ENCODE peak calls at places on chromosomes 6 and 20, in eight cellular contexts. One of them, this sample, is unnamed. For H3K9me3 and H3K4me1, the result is how much of the 10 kb centered on the place peaks cover.

GRCh38 chr20:3744037-3744436 is 11.6 kb downstream of the HSPA12B start:
- DNase-seq in psoas muscle: no peak
- DNase-seq in tibial artery: no peak
- DNase-seq in uterus: no peak
- DNase-seq in body of pancreas: no peak
- DNase-seq in fibroblast of lung: no peak
- DNase-seq in heart left ventricle: no peak
- DNase-seq in DND-41: no peak
- DNase-seq in this sample: no peak

GRCh38 chr6:147507162-147508072 is 1.1 kb upstream of the SAMD5 start:
- DNase-seq in psoas muscle: no peak
- DNase-seq in tibial artery: peak
- DNase-seq in uterus: peak
- DNase-seq in body of pancreas: no peak
- DNase-seq in fibroblast of lung: peak
- DNase-seq in heart left ventricle: no peak
- DNase-seq in DND-41: no peak
- DNase-seq in this sample: no peak

GRCh38 chr6:141956046-141956761 is 176.5 kb upstream of the GJE1 start:
- DNase-seq in psoas muscle: no peak
- DNase-seq in tibial artery: no peak
- DNase-seq in uterus: peak
- DNase-seq in body of pancreas: no peak
- DNase-seq in fibroblast of lung: peak
- DNase-seq in heart left ventricle: no peak
- DNase-seq in DND-41: no peak
- DNase-seq in this sample: peak

GRCh38 chr6:152441892-152442291 is 195.3 kb downstream of the SYNE1 start:
- DNase-seq in psoas muscle: no peak
- DNase-seq in tibial artery: no peak
- DNase-seq in uterus: no peak
- DNase-seq in body of pancreas: no peak
- DNase-seq in fibroblast of lung: no peak
- DNase-seq in heart left ventricle: no peak
- DNase-seq in DND-41: no peak
- DNase-seq in this sample: no peak

GRCh38 chr6:71977860-71978259 is 91.5 kb downstream of the RIMS1 start:
- DNase-seq in psoas muscle: no peak
- DNase-seq in tibial artery: no peak
- DNase-seq in uterus: no peak
- DNase-seq in body of pancreas: no peak
- DNase-seq in fibroblast of lung: no peak
- DNase-seq in heart left ventricle: no peak
- DNase-seq in DND-41: no peak
- DNase-seq in this sample: no peak

GRCh38 chr20:41697861-41698559 is 79.8 kb upstream of the CHD6 start:
- DNase-seq in psoas muscle: no peak
- DNase-seq in tibial artery: no peak
- DNase-seq in uterus: no peak
- DNase-seq in body of pancreas: peak
- DNase-seq in fibroblast of lung: peak
- DNase-seq in heart left ventricle: no peak
- DNase-seq in DND-41: peak
- DNase-seq in this sample: no peak

GRCh38 chr6:103404799-103405198 is 1454.9 kb downstream of the HACE1 start:
- DNase-seq in psoas muscle: no peak
- DNase-seq in tibial artery: no peak
- DNase-seq in uterus: no peak
- DNase-seq in body of pancreas: no peak
- DNase-seq in fibroblast of lung: no peak
- DNase-seq in heart left ventricle: no peak
- DNase-seq in DND-41: no peak
- DNase-seq in this sample: no peak

GRCh38 chr20:23515250-23515939 is 24.5 kb downstream of the CST8 start:
- DNase-seq in psoas muscle: no peak
- DNase-seq in tibial artery: no peak
- DNase-seq in uterus: no peak
- DNase-seq in body of pancreas: no peak
- DNase-seq in fibroblast of lung: no peak
- DNase-seq in heart left ventricle: no peak
- DNase-seq in DND-41: no peak
- DNase-seq in this sample: no peak

GRCh38 chr6:20706293-20707165 is 172.3 kb downstream of the CDKAL1 start:
- DNase-seq in psoas muscle: no peak
- DNase-seq in tibial artery: no peak
- DNase-seq in uterus: no peak
- DNase-seq in body of pancreas: no peak
- DNase-seq in fibroblast of lung: peak
- DNase-seq in heart left ventricle: no peak
- DNase-seq in DND-41: no peak
- DNase-seq in this sample: no peak

GRCh38 chr6:72724545-72724944 is 102.7 kb downstream of the KCNQ5 start:
- DNase-seq in psoas muscle: no peak
- DNase-seq in tibial artery: no peak
- DNase-seq in uterus: no peak
- DNase-seq in body of pancreas: no peak
- DNase-seq in fibroblast of lung: peak
- DNase-seq in heart left ventricle: no peak
- DNase-seq in DND-41: no peak
- DNase-seq in this sample: no peak

GRCh38 chr6:37940074-37940847 is 120.7 kb downstream of the ZFAND3 start:
- DNase-seq in psoas muscle: no peak
- DNase-seq in tibial artery: peak
- DNase-seq in uterus: peak
- DNase-seq in body of pancreas: peak
- DNase-seq in fibroblast of lung: peak
- DNase-seq in heart left ventricle: no peak
- DNase-seq in DND-41: no peak
- DNase-seq in this sample: no peak

GRCh38 chr6:53233309-53233708 is 84.7 kb upstream of the GCM1 start:
- DNase-seq in psoas muscle: no peak
- DNase-seq in tibial artery: no peak
- DNase-seq in uterus: no peak
- DNase-seq in body of pancreas: no peak
- DNase-seq in fibroblast of lung: peak
- DNase-seq in heart left ventricle: no peak
- DNase-seq in DND-41: no peak
- DNase-seq in this sample: no peak

GRCh38 chr6:85828973-85829372 is 186.3 kb upstream of the SYNCRIP start:
- DNase-seq in psoas muscle: no peak
- DNase-seq in tibial artery: no peak
- DNase-seq in uterus: no peak
- DNase-seq in body of pancreas: no peak
- DNase-seq in fibroblast of lung: no peak
- DNase-seq in heart left ventricle: no peak
- DNase-seq in DND-41: no peak
- DNase-seq in this sample: no peak

GRCh38 chr20:57844626-57845596 is 135.1 kb upstream of the PMEPA1 start:
- DNase-seq in psoas muscle: no peak
- DNase-seq in tibial artery: no peak
- DNase-seq in uterus: no peak
- DNase-seq in body of pancreas: no peak
- DNase-seq in fibroblast of lung: no peak
- DNase-seq in heart left ventricle: no peak
- DNase-seq in DND-41: no peak
- DNase-seq in this sample: no peak

GRCh38 chr20:36929290-36929689 is 22.2 kb downstream of the SAMHD1 start:
- DNase-seq in psoas muscle: no peak
- DNase-seq in tibial artery: no peak
- DNase-seq in uterus: no peak
- DNase-seq in body of pancreas: no peak
- DNase-seq in fibroblast of lung: peak
- DNase-seq in heart left ventricle: no peak
- DNase-seq in DND-41: no peak
- DNase-seq in this sample: no peak

GRCh38 chr6:36692220-36692619 is 5.4 kb upstream of the RAB44 start:
- DNase-seq in psoas muscle: no peak
- DNase-seq in tibial artery: no peak
- DNase-seq in uterus: no peak
- DNase-seq in body of pancreas: no peak
- DNase-seq in fibroblast of lung: no peak
- DNase-seq in heart left ventricle: no peak
- DNase-seq in DND-41: peak
- DNase-seq in this sample: no peak

GRCh38 chr6:136158398-136158797 is 91.7 kb downstream of the MTFR2 start:
- DNase-seq in psoas muscle: peak
- DNase-seq in tibial artery: no peak
- DNase-seq in uterus: peak
- DNase-seq in body of pancreas: peak
- DNase-seq in fibroblast of lung: no peak
- DNase-seq in heart left ventricle: peak
- DNase-seq in DND-41: no peak
- DNase-seq in this sample: no peak

GRCh38 chr6:16181429-16182359 is 52.8 kb downstream of the MYLIP start:
- DNase-seq in psoas muscle: no peak
- DNase-seq in tibial artery: no peak
- DNase-seq in uterus: peak
- DNase-seq in body of pancreas: peak
- DNase-seq in fibroblast of lung: no peak
- DNase-seq in heart left ventricle: no peak
- DNase-seq in DND-41: no peak
- DNase-seq in this sample: no peak

DNA sequence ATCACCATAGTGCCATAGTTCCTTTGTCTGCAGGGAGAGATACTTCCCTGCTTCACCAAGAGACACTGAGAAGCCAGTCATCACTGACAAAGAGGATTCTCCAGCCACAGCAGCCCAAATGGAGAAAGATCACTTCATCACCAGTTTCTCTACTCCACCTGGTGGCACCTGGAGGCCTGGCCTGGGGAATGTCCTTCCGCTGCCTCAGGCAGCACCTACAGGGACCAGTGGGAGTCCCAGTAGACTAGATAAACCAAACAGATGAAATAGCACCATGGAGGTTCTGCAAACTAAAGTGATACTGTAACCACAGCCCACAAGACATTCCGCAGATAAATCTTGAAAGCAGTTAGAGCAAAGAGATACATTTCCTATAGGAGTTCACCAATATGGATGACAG is 266.5 kb downstream of the C6orf118 start:
- DNase-seq in psoas muscle: no peak
- DNase-seq in tibial artery: no peak
- DNase-seq in uterus: no peak
- DNase-seq in body of pancreas: no peak
- DNase-seq in fibroblast of lung: no peak
- DNase-seq in heart left ventricle: no peak
- DNase-seq in DND-41: no peak
- DNase-seq in this sample: no peak
- H3K9me3 ChIP-seq in psoas muscle: under half
- H3K9me3 ChIP-seq in tibial artery: under half
- H3K9me3 ChIP-seq in uterus: under half
- H3K9me3 ChIP-seq in body of pancreas: under half
- H3K9me3 ChIP-seq in fibroblast of lung: under half
- H3K9me3 ChIP-seq in heart left ventricle: under half
- H3K9me3 ChIP-seq in DND-41: under half
- H3K9me3 ChIP-seq in this sample: under half

DNA sequence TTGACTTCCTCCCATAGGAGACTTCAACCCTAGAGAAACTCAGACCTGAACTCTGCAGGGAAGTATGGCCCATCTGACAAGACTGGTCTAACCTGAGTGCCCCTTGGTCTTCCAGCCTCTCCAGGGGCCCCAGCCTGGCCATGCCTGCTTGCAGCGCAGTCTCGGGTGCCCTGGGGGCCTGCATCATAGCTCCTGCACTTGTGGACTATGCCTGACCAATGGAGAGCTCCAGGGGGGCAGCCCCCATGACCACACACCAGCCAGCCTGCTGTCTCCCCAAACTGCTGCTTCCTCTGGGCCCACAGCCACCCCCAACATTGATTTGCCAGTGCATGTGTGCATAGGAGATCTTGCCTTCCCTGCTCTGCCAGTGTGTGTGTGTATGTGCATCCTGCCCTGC is 608.6 kb upstream of the MARCKS start:
- DNase-seq in psoas muscle: no peak
- DNase-seq in tibial artery: no peak
- DNase-seq in uterus: no peak
- DNase-seq in body of pancreas: no peak
- DNase-seq in fibroblast of lung: no peak
- DNase-seq in heart left ventricle: peak
- DNase-seq in DND-41: no peak
- DNase-seq in this sample: no peak
- H3K4me1 ChIP-seq in psoas muscle: under half
- H3K4me1 ChIP-seq in tibial artery: under half
- H3K4me1 ChIP-seq in uterus: under half
- H3K4me1 ChIP-seq in body of pancreas: under half
- H3K4me1 ChIP-seq in fibroblast of lung: under half
- H3K4me1 ChIP-seq in heart left ventricle: under half
- H3K4me1 ChIP-seq in DND-41: under half
- H3K4me1 ChIP-seq in this sample: under half

DNA sequence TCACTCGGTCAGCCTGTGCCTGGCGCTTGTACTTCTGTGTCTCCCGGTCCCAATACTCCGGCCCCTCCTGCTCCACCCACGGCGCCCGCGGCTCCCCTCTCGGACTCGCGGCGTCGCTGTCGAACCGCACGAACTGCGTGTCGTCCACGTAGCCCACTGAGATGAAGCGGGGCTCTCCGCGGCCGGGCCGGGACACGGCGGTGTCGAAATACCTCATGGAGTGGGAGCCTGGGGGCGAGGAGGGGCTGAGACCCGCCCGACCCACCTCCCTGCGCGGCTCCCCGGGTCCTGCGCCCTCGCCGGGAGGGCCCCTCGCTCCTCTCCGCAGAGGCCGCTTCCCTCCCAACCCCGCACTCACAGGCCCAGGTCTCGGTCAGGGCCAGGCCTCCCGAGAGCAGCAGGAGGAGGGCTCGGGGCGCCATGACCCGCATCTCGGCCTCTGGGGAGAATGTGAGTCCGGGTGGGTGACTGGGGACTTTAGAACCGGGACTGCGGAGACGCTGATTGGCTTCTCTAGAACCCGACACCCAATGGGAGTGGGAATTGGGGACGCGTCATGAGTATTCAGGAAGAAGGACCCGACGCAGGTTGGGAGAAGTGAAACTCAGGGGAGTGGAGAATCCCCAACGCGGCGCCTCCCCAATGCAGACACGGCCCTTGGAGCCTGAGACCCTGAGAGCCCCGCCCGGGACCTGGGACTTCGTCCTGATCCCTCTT is at the start of gene HLA-C:
- DNase-seq in psoas muscle: peak
- DNase-seq in tibial artery: peak
- DNase-seq in uterus: peak
- DNase-seq in body of pancreas: peak
- DNase-seq in fibroblast of lung: peak
- DNase-seq in heart left ventricle: peak
- DNase-seq in DND-41: peak
- DNase-seq in this sample: peak
- TF ChIP-seq CTCF in psoas muscle: no peak
- TF ChIP-seq CTCF in tibial artery: no peak
- TF ChIP-seq CTCF in uterus: no peak
- TF ChIP-seq CTCF in body of pancreas: no peak
- TF ChIP-seq CTCF in fibroblast of lung: no peak
- TF ChIP-seq CTCF in heart left ventricle: peak
- TF ChIP-seq CTCF in DND-41: peak
- TF ChIP-seq CTCF in this sample: no peak

DNA sequence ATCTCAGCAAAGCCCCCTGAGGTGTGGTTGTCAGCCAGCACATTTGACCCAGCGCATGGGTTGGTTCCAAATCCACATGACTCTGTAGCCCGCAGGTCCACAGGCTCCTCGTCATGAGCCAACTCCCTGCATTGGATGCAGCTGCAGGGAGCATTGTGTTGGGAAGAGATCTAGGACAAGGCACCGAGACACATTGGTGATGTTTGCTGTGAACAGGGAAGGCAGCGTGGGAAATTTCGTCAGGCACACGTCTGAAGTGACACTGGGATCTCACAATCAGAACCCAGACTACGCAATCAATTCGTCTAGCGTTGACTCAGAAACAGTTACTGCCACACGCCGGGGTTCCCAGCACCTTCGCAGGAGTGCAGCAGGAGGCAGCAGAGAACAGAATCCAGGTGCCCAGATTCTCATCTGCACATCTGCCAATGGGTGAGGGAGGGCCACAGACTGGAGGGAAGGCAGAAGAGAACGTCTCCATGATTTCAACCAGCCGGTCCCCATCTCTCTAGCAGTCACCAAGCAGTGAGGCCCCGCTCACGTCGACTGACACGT is 177.0 kb downstream of the TTLL2 start:
- DNase-seq in psoas muscle: no peak
- DNase-seq in tibial artery: no peak
- DNase-seq in uterus: peak
- DNase-seq in body of pancreas: peak
- DNase-seq in fibroblast of lung: no peak
- DNase-seq in heart left ventricle: peak
- DNase-seq in DND-41: no peak
- DNase-seq in this sample: no peak
- H3K9me3 ChIP-seq in psoas muscle: under half
- H3K9me3 ChIP-seq in tibial artery: under half
- H3K9me3 ChIP-seq in uterus: under half
- H3K9me3 ChIP-seq in body of pancreas: under half
- H3K9me3 ChIP-seq in fibroblast of lung: under half
- H3K9me3 ChIP-seq in heart left ventricle: under half
- H3K9me3 ChIP-seq in DND-41: under half
- H3K9me3 ChIP-seq in this sample: under half